ENCODE peak calls at places on chromosomes 1 and 21, in five cellular contexts. One of them, this sample, is unnamed.

GRCh38 chr1:180786633-180787032 is 126.1 kb upstream of the KIAA1614 start:
- DNase-seq in H1: no peak
- DNase-seq in GM12878: no peak
- DNase-seq in K562: peak; percentile 15
- DNase-seq in HepG2: no peak
- DNase-seq in this sample: no peak

GRCh38 chr1:59673575-59674467 is 140.9 kb upstream of the HOOK1 start:
- DNase-seq in K562: no peak
- DNase-seq in GM12878: no peak
- DNase-seq in HepG2: no peak
- DNase-seq in H1: no peak
- DNase-seq in this sample: no peak

GRCh38 chr1:3677411-3677944 is 25.2 kb downstream of the TP73 start:
- DNase-seq in H1: no peak
- DNase-seq in K562: no peak
- DNase-seq in GM12878: no peak
- DNase-seq in HepG2: no peak
- DNase-seq in this sample: no peak

GRCh38 chr21:38386967-38387366 is 111.3 kb downstream of the ERG start:
- DNase-seq in HepG2: no peak
- DNase-seq in H1: no peak
- DNase-seq in GM12878: no peak
- DNase-seq in K562: no peak
- DNase-seq in this sample: no peak

GRCh38 chr1:226497991-226498689 is 50.4 kb upstream of the STUM start:
- DNase-seq in GM12878: no peak
- DNase-seq in H1: no peak
- DNase-seq in K562: no peak
- DNase-seq in HepG2: no peak
- DNase-seq in this sample: no peak

GRCh38 chr1:170987397-170987796 is 52.1 kb downstream of the MROH9 start:
- DNase-seq in K562: no peak
- DNase-seq in GM12878: no peak
- DNase-seq in HepG2: no peak
- DNase-seq in H1: no peak
- DNase-seq in this sample: no peak

GRCh38 chr21:38544681-38545080 is 46.4 kb upstream of the ERG start:
- DNase-seq in GM12878: no peak
- DNase-seq in H1: no peak
- DNase-seq in K562: no peak
- DNase-seq in HepG2: no peak
- DNase-seq in this sample: no peak

GRCh38 chr1:116448785-116449385 is 75.8 kb downstream of the ATP1A1 start:
- DNase-seq in HepG2: peak; percentile 56
- DNase-seq in GM12878: no peak
- DNase-seq in H1: no peak
- DNase-seq in K562: no peak
- DNase-seq in this sample: no peak

GRCh38 chr1:14648931-14649860 is 50.7 kb downstream of the KAZN start:
- DNase-seq in HepG2: no peak
- DNase-seq in GM12878: no peak
- DNase-seq in H1: no peak
- DNase-seq in K562: no peak
- DNase-seq in this sample: no peak

GRCh38 chr1:47592296-47592975 is 154.6 kb downstream of the FOXD2 start:
- DNase-seq in HepG2: no peak
- DNase-seq in GM12878: no peak
- DNase-seq in H1: no peak
- DNase-seq in K562: no peak
- DNase-seq in this sample: no peak

GRCh38 chr1:25003457-25004190 is 73.5 kb upstream of the RUNX3 start:
- DNase-seq in H1: no peak
- DNase-seq in HepG2: peak; percentile 26
- DNase-seq in K562: no peak
- DNase-seq in GM12878: no peak
- DNase-seq in this sample: no peak

GRCh38 chr1:15245593-15246325 is 1.3 kb upstream of the FHAD1 start:
- DNase-seq in H1: no peak
- DNase-seq in HepG2: no peak
- DNase-seq in K562: no peak
- DNase-seq in GM12878: no peak
- DNase-seq in this sample: no peak

GRCh38 chr21:15592271-15592860 is 137.4 kb upstream of the USP25 start:
- DNase-seq in H1: no peak
- DNase-seq in GM12878: no peak
- DNase-seq in K562: no peak
- DNase-seq in HepG2: peak; percentile 44
- DNase-seq in this sample: no peak

GRCh38 chr1:13948851-13949490 is 249.0 kb downstream of the PRDM2 start:
- DNase-seq in HepG2: no peak
- DNase-seq in GM12878: no peak
- DNase-seq in K562: no peak
- DNase-seq in H1: no peak
- DNase-seq in this sample: no peak

GRCh38 chr1:63991685-63992084 is 211.7 kb upstream of the UBE2U start:
- DNase-seq in HepG2: no peak
- DNase-seq in GM12878: no peak
- DNase-seq in K562: no peak
- DNase-seq in H1: no peak
- DNase-seq in this sample: no peak

GRCh38 chr1:60126733-60127132 is 53.2 kb upstream of the C1orf87 start:
- DNase-seq in GM12878: no peak
- DNase-seq in HepG2: no peak
- DNase-seq in K562: no peak
- DNase-seq in H1: no peak
- DNase-seq in this sample: no peak

GRCh38 chr1:117754061-117754969 is 148.5 kb downstream of the TENT5C start:
- DNase-seq in H1: peak; percentile 70
- DNase-seq in HepG2: peak; percentile 50
- DNase-seq in GM12878: no peak
- DNase-seq in K562: peak; percentile 63
- DNase-seq in this sample: peak; percentile 67

GRCh38 chr1:26546375-26546774 is 16.8 kb downstream of the RPS6KA1 start:
- DNase-seq in H1: no peak
- DNase-seq in K562: no peak
- DNase-seq in GM12878: no peak
- DNase-seq in HepG2: no peak
- DNase-seq in this sample: no peak

GRCh38 chr1:105556266-105556665 is 1500.2 kb upstream of the PRMT6 start:
- DNase-seq in GM12878: no peak
- DNase-seq in K562: no peak
- DNase-seq in H1: no peak
- DNase-seq in HepG2: no peak
- DNase-seq in this sample: no peak

GRCh38 chr1:58852731-58853485 is 69.1 kb upstream of the JUN start:
- DNase-seq in H1: no peak
- DNase-seq in K562: no peak
- DNase-seq in GM12878: no peak
- DNase-seq in HepG2: no peak
- DNase-seq in this sample: peak; percentile 33

GRCh38 chr1:6343506-6344405 is 49.8 kb downstream of the ACOT7 start:
- DNase-seq in HepG2: peak; percentile 50
- DNase-seq in K562: peak; percentile 80
- DNase-seq in H1: peak; percentile 92
- DNase-seq in GM12878: no peak
- DNase-seq in this sample: peak; percentile 91

GRCh38 chr1:157274698-157275534 is 136.7 kb upstream of the ETV3 start:
- DNase-seq in GM12878: no peak
- DNase-seq in HepG2: no peak
- DNase-seq in H1: no peak
- DNase-seq in K562: peak; percentile 33
- DNase-seq in this sample: no peak

GRCh38 chr21:25331286-25331685 is 276.0 kb downstream of the MRPL39 start:
- DNase-seq in GM12878: no peak
- DNase-seq in K562: no peak
- DNase-seq in HepG2: no peak
- DNase-seq in H1: no peak
- DNase-seq in this sample: no peak

GRCh38 chr1:90768098-90768497 is 51.0 kb upstream of the BARHL2 start:
- DNase-seq in GM12878: no peak
- DNase-seq in HepG2: no peak
- DNase-seq in H1: no peak
- DNase-seq in K562: no peak
- DNase-seq in this sample: no peak

GRCh38 chr1:246703581-246703980 is 20.6 kb upstream of the SCCPDH start:
- DNase-seq in H1: no peak
- DNase-seq in GM12878: no peak
- DNase-seq in K562: no peak
- DNase-seq in HepG2: no peak
- DNase-seq in this sample: no peak

GRCh38 chr1:243890576-243890975 is 40.5 kb upstream of the AKT3 start:
- DNase-seq in K562: no peak
- DNase-seq in GM12878: no peak
- DNase-seq in H1: no peak
- DNase-seq in HepG2: no peak
- DNase-seq in this sample: no peak

GRCh38 chr21:34942911-34943310 is 106.2 kb downstream of the RUNX1 start:
- DNase-seq in GM12878: no peak
- DNase-seq in K562: no peak
- DNase-seq in HepG2: no peak
- DNase-seq in H1: no peak
- DNase-seq in this sample: no peak

GRCh38 chr1:2812136-2812535 is 10.6 kb upstream of the TTC34 start:
- DNase-seq in K562: no peak
- DNase-seq in HepG2: no peak
- DNase-seq in GM12878: no peak
- DNase-seq in H1: no peak
- DNase-seq in this sample: no peak

GRCh38 chr1:23751050-23751814 is 8.0 kb downstream of the ELOA start:
- DNase-seq in GM12878: no peak
- DNase-seq in K562: peak; percentile 63
- DNase-seq in H1: peak; percentile 58
- DNase-seq in HepG2: peak; percentile 67
- DNase-seq in this sample: peak; percentile 44

GRCh38 chr1:198205021-198205684 is 48.4 kb downstream of the NEK7 start:
- DNase-seq in K562: no peak
- DNase-seq in HepG2: no peak
- DNase-seq in GM12878: no peak
- DNase-seq in H1: no peak
- DNase-seq in this sample: no peak

GRCh38 chr1:194297999-194298598 is 1111.7 kb upstream of the B3GALT2 start:
- DNase-seq in HepG2: no peak
- DNase-seq in K562: no peak
- DNase-seq in H1: no peak
- DNase-seq in GM12878: no peak
- DNase-seq in this sample: no peak

GRCh38 chr1:194297100-194297499 is 1110.7 kb upstream of the B3GALT2 start:
- DNase-seq in GM12878: no peak
- DNase-seq in K562: no peak
- DNase-seq in HepG2: no peak
- DNase-seq in H1: no peak
- DNase-seq in this sample: no peak

GRCh38 chr1:194295690-194296089 is 1109.3 kb upstream of the B3GALT2 start:
- DNase-seq in GM12878: no peak
- DNase-seq in H1: no peak
- DNase-seq in K562: peak; percentile 13
- DNase-seq in HepG2: peak; percentile 15
- DNase-seq in this sample: no peak

GRCh38 chr1:194294006-194294405 is 1107.6 kb upstream of the B3GALT2 start:
- DNase-seq in H1: no peak
- DNase-seq in GM12878: no peak
- DNase-seq in HepG2: no peak
- DNase-seq in K562: no peak
- DNase-seq in this sample: no peak

GRCh38 chr1:194296201-194296600 is 1109.8 kb upstream of the B3GALT2 start:
- DNase-seq in K562: no peak
- DNase-seq in H1: no peak
- DNase-seq in GM12878: no peak
- DNase-seq in HepG2: no peak
- DNase-seq in this sample: no peak
- TF ChIP-seq ATF2 in K562: no peak
- TF ChIP-seq ATF2 in H1: no peak
- TF ChIP-seq ATF2 in GM12878: no peak
- TF ChIP-seq ATF2 in HepG2: no peak
- TF ChIP-seq ATF2 in this sample: no peak

DNA sequence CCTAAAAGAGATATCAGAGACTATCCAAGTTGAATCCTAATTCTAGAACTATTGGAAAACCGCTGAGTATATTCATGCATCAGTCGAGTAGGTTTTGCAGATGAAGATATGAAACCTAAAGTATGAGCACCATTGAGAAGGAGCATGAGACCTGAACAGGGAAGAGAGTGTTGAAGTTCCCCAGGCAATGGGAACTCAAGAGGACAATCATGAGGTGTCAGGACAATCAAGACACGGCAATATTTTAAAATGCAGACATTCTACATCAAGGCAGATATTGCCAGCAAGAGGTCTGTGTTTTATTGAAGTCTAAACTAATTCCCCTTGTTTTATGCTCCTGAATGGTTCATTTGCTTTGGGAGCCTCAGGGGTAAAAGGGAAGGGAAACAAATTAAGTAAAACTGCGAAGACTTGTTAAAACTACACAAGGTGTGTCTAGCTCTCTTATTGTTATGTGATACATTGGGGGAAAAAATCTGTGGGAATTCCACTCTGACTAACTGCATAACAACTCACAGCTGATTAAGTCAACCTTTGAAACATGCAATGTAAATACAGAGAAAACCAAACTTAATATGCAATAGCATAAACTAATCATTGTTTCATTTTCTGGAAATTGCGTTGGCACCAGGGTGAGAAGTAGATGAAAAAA is 347.9 kb upstream of the ADGRL2 start:
- DNase-seq in HepG2: no peak
- DNase-seq in K562: no peak
- DNase-seq in GM12878: no peak
- DNase-seq in H1: no peak
- DNase-seq in this sample: no peak
- TF ChIP-seq ATF2 in HepG2: no peak
- TF ChIP-seq ATF2 in K562: no peak
- TF ChIP-seq ATF2 in GM12878: no peak
- TF ChIP-seq ATF2 in H1: no peak
- TF ChIP-seq ATF2 in this sample: no peak

GRCh38 chr1:225468270-225469020 is 40.6 kb upstream of the LBR start:
- DNase-seq in K562: no peak
- DNase-seq in H1: no peak
- DNase-seq in HepG2: no peak
- DNase-seq in GM12878: no peak
- DNase-seq in this sample: no peak
- TF ChIP-seq ATF2 in K562: no peak
- TF ChIP-seq ATF2 in H1: no peak
- TF ChIP-seq ATF2 in HepG2: no peak
- TF ChIP-seq ATF2 in GM12878: no peak
- TF ChIP-seq ATF2 in this sample: no peak

GRCh38 chr1:41621791-41622190 is 137.3 kb upstream of the EDN2 start:
- DNase-seq in HepG2: no peak
- DNase-seq in GM12878: no peak
- DNase-seq in K562: no peak
- DNase-seq in H1: peak; percentile 24
- DNase-seq in this sample: no peak

GRCh38 chr1:41622402-41622801 is 137.9 kb upstream of the EDN2 start:
- DNase-seq in HepG2: no peak
- DNase-seq in H1: no peak
- DNase-seq in K562: no peak
- DNase-seq in GM12878: no peak
- DNase-seq in this sample: no peak

GRCh38 chr1:41621256-41621655 is 136.8 kb upstream of the EDN2 start:
- DNase-seq in H1: no peak
- DNase-seq in GM12878: no peak
- DNase-seq in HepG2: no peak
- DNase-seq in K562: no peak
- DNase-seq in this sample: no peak

GRCh38 chr1:41623736-41624135 is 139.3 kb upstream of the EDN2 start:
- DNase-seq in HepG2: no peak
- DNase-seq in GM12878: no peak
- DNase-seq in H1: peak; percentile 32
- DNase-seq in K562: no peak
- DNase-seq in this sample: no peak

GRCh38 chr1:41622859-41623732 is 138.6 kb upstream of the EDN2 start:
- DNase-seq in GM12878: peak; percentile 70
- DNase-seq in HepG2: no peak
- DNase-seq in K562: no peak
- DNase-seq in H1: peak; percentile 34
- DNase-seq in this sample: no peak
- TF ChIP-seq ATF2 in GM12878: peak; percentile 98
- TF ChIP-seq ATF2 in HepG2: no peak
- TF ChIP-seq ATF2 in K562: no peak
- TF ChIP-seq ATF2 in H1: no peak
- TF ChIP-seq ATF2 in this sample: no peak